ENCODE peak calls at places on chromosomes 11 and 22, in six cellular contexts. Z, Q, C, K, J and T are unnamed samples.

GRCh38 chr22:28899199-28899853 is 16.0 kb downstream of the ZNRF3 start:
- DNase-seq in Z (no peak), Q (peak), C (no peak), K (no peak), J (no peak), T (no peak)

GRCh38 chr22:35085621-35086020 is 19.7 kb downstream of the ISX start:
- DNase-seq in Z (no peak), Q (no peak), C (no peak), K (no peak), J (no peak), T (no peak)

GRCh38 chr11:3614742-3615171 is 27.0 kb downstream of the ART5 start:
- DNase-seq in Z (no peak), Q (peak), C (peak), K (no peak), J (no peak), T (no peak)

GRCh38 chr22:35733742-35734516 is 16.3 kb downstream of the APOL5 start:
- DNase-seq in Z (no peak), Q (no peak), C (no peak), K (no peak), J (peak), T (no peak)

GRCh38 chr22:42272431-42273004 is 2.1 kb upstream of the TCF20 start:
- DNase-seq in Z (no peak), Q (no peak), C (no peak), K (no peak), J (no peak), T (no peak)

GRCh38 chr22:42074153-42074750 is at the start of gene PHETA2:
- DNase-seq in Z (no peak), Q (peak), C (peak), K (peak), J (no peak), T (peak)

GRCh38 chr22:19779685-19780268 is 19.2 kb downstream of the TBX1 start:
- DNase-seq in Z (no peak), Q (no peak), C (peak), K (no peak), J (no peak), T (no peak)

GRCh38 chr11:131894615-131895544 is 524.5 kb downstream of the NTM start:
- DNase-seq in Z (no peak), Q (no peak), C (peak), K (no peak), J (no peak), T (no peak)

GRCh38 chr11:12091957-12092558 is 18.3 kb upstream of the MICAL2 start:
- DNase-seq in Z (no peak), Q (no peak), C (no peak), K (no peak), J (no peak), T (no peak)

GRCh38 chr11:66768818-66769217 is 39.8 kb upstream of the SPTBN2 start:
- DNase-seq in Z (no peak), Q (no peak), C (no peak), K (no peak), J (no peak), T (no peak)

GRCh38 chr22:38830026-38830844 is 13.6 kb downstream of the NPTXR start:
- DNase-seq in Z (no peak), Q (no peak), C (no peak), K (no peak), J (no peak), T (no peak)

GRCh38 chr11:30635401-30635989 is 49.3 kb upstream of the MPPED2 start:
- DNase-seq in Z (no peak), Q (no peak), C (peak), K (peak), J (no peak), T (no peak)

GRCh38 chr11:117795726-117796455 is 1.1 kb downstream of the DSCAML1 start:
- DNase-seq in Z (no peak), Q (no peak), C (no peak), K (no peak), J (no peak), T (no peak)

GRCh38 chr11:8028766-8029165 is 41.6 kb downstream of the EIF3F start:
- DNase-seq in Z (no peak), Q (no peak), C (no peak), K (no peak), J (no peak), T (no peak)

GRCh38 chr11:5136246-5136645 is 1.9 kb downstream of the OR52A5 start:
- DNase-seq in Z (no peak), Q (no peak), C (no peak), K (no peak), J (no peak), T (no peak)

GRCh38 chr11:120181446-120181992 is 29.3 kb upstream of the OAF start:
- DNase-seq in Z (no peak), Q (no peak), C (no peak), K (no peak), J (no peak), T (peak)

GRCh38 chr11:134449713-134450112 is 37.7 kb upstream of the B3GAT1 start:
- DNase-seq in Z (no peak), Q (no peak), C (no peak), K (no peak), J (no peak), T (no peak)

GRCh38 chr11:117745346-117745745 is 51.7 kb downstream of the DSCAML1 start:
- DNase-seq in Z (no peak), Q (no peak), C (no peak), K (no peak), J (no peak), T (no peak)

GRCh38 chr22:22429374-22430108 is 79.0 kb downstream of the ZNF280B start:
- DNase-seq in Z (no peak), Q (no peak), C (no peak), K (no peak), J (no peak), T (no peak)

GRCh38 chr22:28180804-28181203 is 261.7 kb upstream of the PITPNB start:
- DNase-seq in Z (no peak), Q (no peak), C (no peak), K (no peak), J (no peak), T (no peak)

GRCh38 chr11:12724301-12725046 is 50.3 kb downstream of the TEAD1 start:
- DNase-seq in Z (peak), Q (no peak), C (peak), K (no peak), J (no peak), T (peak)

GRCh38 chr11:129734654-129735053 is 81.0 kb upstream of the TMEM45B start:
- DNase-seq in Z (no peak), Q (no peak), C (no peak), K (no peak), J (no peak), T (peak)

GRCh38 chr11:15258433-15259350 is 144.0 kb downstream of the INSC start:
- DNase-seq in Z (no peak), Q (no peak), C (no peak), K (no peak), J (peak), T (no peak)